ENCODE peak calls at places on chromosomes 12 and 14, in four cellular contexts. J is ovary, H is endodermal cell, B is HCT116. E is an unnamed sample.

GRCh38 chr14:56247495-56248087 is 129.4 kb downstream of the PELI2 start:
- DNase-seq in J (no peak), H (no peak), B (peak; percentile 4), E (no peak)

GRCh38 chr14:41532255-41532654 is 74.4 kb upstream of the LRFN5 start:
- DNase-seq in B (no peak), J (no peak), H (no peak), E (no peak)

GRCh38 chr12:48002773-48003218 is 1.5 kb downstream of the COL2A1 start:
- DNase-seq in J (peak; percentile 59), H (peak; percentile 85), B (no peak), E (no peak)

GRCh38 chr14:55354500-55354899 is 57.1 kb downstream of the ATG14 start:
- DNase-seq in J (peak; percentile 35), H (peak; percentile 87), B (peak; percentile 26), E (no peak)

GRCh38 chr12:52816189-52816588 is 2.3 kb upstream of the KRT4 start:
- DNase-seq in H (no peak), J (no peak), B (no peak), E (no peak)

GRCh38 chr12:89350661-89351488 is 1.4 kb downstream of the DUSP6 start:
- DNase-seq in J (no peak), H (peak; percentile 70), B (no peak), E (no peak)

GRCh38 chr12:1880876-1881275 is 37.6 kb downstream of the CACNA2D4 start:
- DNase-seq in J (no peak), B (no peak), H (peak; percentile 38), E (no peak)

GRCh38 chr12:31783996-31784645 is 55.3 kb upstream of the AMN1 start:
- DNase-seq in J (no peak), B (no peak), H (no peak), E (no peak)

GRCh38 chr12:107079172-107080011 is 14.0 kb downstream of the CRY1 start:
- DNase-seq in H (no peak), B (no peak), J (no peak), E (no peak)

GRCh38 chr14:53955671-53956426 is 776 bp downstream of the BMP4 start:
- DNase-seq in J (peak; percentile 71), B (no peak), H (peak; percentile 83), E (no peak)

GRCh38 chr14:23076785-23077408 is 18.0 kb downstream of the ACIN1 start:
- DNase-seq in J (no peak), H (peak; percentile 74), B (no peak), E (no peak)

GRCh38 chr14:28142400-28143015 is 624.1 kb upstream of the FOXG1 start:
- DNase-seq in B (no peak), H (no peak), J (no peak), E (no peak)

GRCh38 chr12:121858662-121859572 is at the start of gene HPD:
- DNase-seq in H (peak; percentile 81), J (peak; percentile 88), B (no peak), E (no peak)

GRCh38 chr14:70121521-70121920 is 67.2 kb downstream of the SLC8A3 start:
- DNase-seq in H (peak; percentile 64), J (no peak), B (no peak), E (no peak)

GRCh38 chr14:45559626-45560025 is 306.6 kb upstream of the MIS18BP1 start:
- DNase-seq in H (no peak), J (no peak), B (no peak), E (no peak)

GRCh38 chr14:82667501-82667900 is 1133.8 kb upstream of the SEL1L start:
- DNase-seq in J (no peak), H (no peak), B (no peak), E (no peak)

GRCh38 chr12:70823182-70823976 is 97.2 kb downstream of the PTPRR start:
- DNase-seq in B (no peak), H (peak; percentile 58), J (no peak), E (no peak)

GRCh38 chr14:92039073-92039719 is 663 bp downstream of the TRIP11 start:
- DNase-seq in J (no peak), H (peak; percentile 94), B (peak; percentile 49), E (no peak)

GRCh38 chr12:66803972-66804371 is 125.1 kb upstream of the GRIP1 start:
- DNase-seq in B (no peak), J (no peak), H (no peak), E (no peak)

GRCh38 chr12:75994069-75994740 is 37.4 kb downstream of the PHLDA1 start:
- DNase-seq in H (no peak), J (no peak), B (no peak), E (no peak)

GRCh38 chr12:26528943-26529342 is 304.1 kb downstream of the ITPR2 start:
- DNase-seq in B (no peak), H (no peak), J (no peak), E (no peak)

GRCh38 chr14:105414456-105415371 is 4.9 kb upstream of the MTA1 start:
- DNase-seq in J (peak; percentile 83), B (no peak), H (peak; percentile 85), E (no peak)

GRCh38 chr14:73973497-73973896 is 23.4 kb downstream of the COQ6 start:
- DNase-seq in B (no peak), H (no peak), J (no peak), E (no peak)

GRCh38 chr12:107258780-107259179 is 165.4 kb upstream of the CRY1 start:
- DNase-seq in J (no peak), H (no peak), B (no peak), E (no peak)

GRCh38 chr14:101819251-101819990 is 57.9 kb downstream of the PPP2R5C start:
- DNase-seq in B (no peak), H (no peak), J (no peak), E (no peak)

GRCh38 chr14:47269788-47270492 is 405.5 kb downstream of the MDGA2 start:
- DNase-seq in J (no peak), B (no peak), H (no peak), E (no peak)

DNA sequence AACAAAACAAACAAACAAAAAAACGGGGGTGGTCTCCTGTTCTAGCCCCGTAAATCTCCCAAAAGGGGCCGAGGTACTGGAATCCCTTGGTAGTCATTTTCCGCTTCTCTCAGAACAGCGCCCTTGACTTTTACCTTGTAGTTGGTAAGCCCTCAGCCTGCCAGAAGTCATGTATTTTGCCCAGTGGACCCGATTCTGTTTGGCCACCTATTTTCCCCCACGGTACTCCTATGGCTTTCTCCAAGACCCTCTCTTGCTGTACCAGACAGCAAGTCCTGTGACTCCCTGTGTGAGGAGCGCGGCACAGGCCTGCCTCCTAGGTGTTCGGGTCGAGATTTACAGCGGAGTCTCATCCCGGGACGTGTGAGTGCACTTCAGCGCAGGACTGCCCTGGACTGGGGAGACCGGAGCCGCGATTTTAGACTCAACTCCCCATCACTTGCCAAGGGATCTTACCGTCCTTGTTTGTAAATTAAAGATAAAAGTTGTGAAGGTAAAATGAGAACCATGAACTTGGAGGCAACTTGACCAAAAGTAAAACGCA is 1.1 kb upstream of the MBD6 start:
- DNase-seq in H (peak; percentile 88), J (peak; percentile 71), B (no peak), E (no peak)
- TF ChIP-seq CTCF in H (peak; percentile 32), J (peak; percentile 1), B (no peak), E (no peak)

DNA sequence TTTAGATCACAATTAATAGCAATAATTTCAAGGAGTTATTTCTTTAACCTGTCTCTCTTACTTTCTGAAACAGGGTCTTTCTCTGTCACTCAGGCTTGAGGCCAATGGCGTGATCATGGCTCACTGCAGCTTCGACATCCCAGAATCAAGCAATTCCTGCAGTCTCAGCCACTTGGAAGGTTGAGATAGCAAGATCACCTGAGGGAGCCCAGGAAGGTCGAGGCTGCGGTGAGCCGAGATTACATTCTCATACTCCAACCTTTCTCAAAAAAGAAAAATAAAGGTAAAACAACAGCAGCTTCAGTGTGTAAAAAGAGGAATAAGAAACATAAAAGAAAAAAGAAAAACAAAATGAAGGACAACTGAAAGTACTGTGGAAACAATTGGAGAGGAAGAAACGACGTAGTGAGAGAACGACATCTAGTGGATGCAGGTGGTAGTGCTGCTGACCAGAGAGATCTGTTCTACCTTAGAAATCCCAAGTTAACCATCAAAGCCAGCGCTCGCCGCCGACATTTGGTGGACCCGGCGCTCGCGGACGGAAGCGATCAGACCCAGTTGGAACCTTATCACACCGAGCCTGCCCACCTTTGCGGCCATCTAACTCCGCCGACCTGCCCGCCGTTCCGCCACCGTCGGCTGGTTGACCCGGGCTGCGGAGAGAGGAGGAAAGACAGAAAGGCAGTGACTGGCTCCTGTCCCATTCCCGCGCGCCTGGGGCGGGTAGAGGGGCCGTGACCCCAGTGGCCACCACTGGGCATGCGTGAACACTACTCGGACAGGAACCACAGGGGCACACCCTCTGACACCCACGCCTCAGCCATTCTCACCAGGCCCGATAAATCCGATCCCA is 196.1 kb downstream of the ALG10 start:
- DNase-seq in B (peak; percentile 52), J (peak; percentile 57), H (peak; percentile 85), E (no peak)
- H3K9me3 ChIP-seq in B (no peaks in the 10 kb centered on the region), J (no peaks in the 10 kb centered on the region), H (peaks cover 45% of the 10 kb centered on the region), E (no peaks in the 10 kb centered on the region)

GRCh38 chr14:50363734-50364113 is 33.0 kb downstream of the CDKL1 start:
- DNase-seq in H (no peak), J (no peak), B (no peak), E (no peak)

GRCh38 chr14:50360093-50360492 is 36.6 kb downstream of the CDKL1 start:
- DNase-seq in J (no peak), B (no peak), H (no peak), E (no peak)

GRCh38 chr14:50359631-50360030 is 37.0 kb downstream of the CDKL1 start:
- DNase-seq in J (no peak), B (no peak), H (no peak), E (no peak)

GRCh38 chr14:50362791-50363733 is 33.6 kb downstream of the CDKL1 start:
- DNase-seq in H (no peak), B (no peak), J (no peak), E (no peak)

GRCh38 chr14:50360851-50361250 is 35.8 kb downstream of the CDKL1 start:
- DNase-seq in H (no peak), B (no peak), J (no peak), E (no peak)
- TF ChIP-seq CTCF in H (no peak), B (no peak), J (no peak), E (no peak)

DNA sequence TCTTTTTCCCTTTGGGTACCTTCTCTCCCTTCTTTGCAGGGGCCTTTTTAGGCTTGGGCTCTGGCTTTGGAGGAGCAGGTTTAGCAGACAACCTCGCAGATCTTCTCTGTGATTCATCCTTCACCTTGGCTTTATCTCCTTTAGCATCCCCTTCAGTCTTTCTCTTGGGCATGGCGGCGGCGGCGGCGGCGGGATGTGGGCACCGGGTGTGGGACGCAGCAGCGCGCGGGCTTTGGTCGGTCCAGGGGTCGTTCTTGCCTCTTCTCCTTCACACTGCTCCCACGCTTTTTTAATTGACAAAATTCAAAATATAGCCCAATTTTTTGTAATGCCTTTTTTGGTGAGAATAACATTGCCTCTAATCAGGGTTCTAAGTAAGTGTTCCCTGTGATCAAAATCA is 8.6 kb downstream of the TRMT5 start:
- DNase-seq in B (no peak), H (no peak), J (no peak), E (no peak)
- H3K9me3 ChIP-seq in B (no peaks in the 10 kb centered on the region), H (no peaks in the 10 kb centered on the region), J (no peaks in the 10 kb centered on the region), E (no peaks in the 10 kb centered on the region)

GRCh38 chr12:95424271-95424994 is 49.5 kb upstream of the METAP2 start:
- DNase-seq in B (peak; percentile 16), J (no peak), H (no peak), E (no peak)
- TF ChIP-seq CTCF in B (no peak), J (no peak), H (no peak), E (no peak)

DNA sequence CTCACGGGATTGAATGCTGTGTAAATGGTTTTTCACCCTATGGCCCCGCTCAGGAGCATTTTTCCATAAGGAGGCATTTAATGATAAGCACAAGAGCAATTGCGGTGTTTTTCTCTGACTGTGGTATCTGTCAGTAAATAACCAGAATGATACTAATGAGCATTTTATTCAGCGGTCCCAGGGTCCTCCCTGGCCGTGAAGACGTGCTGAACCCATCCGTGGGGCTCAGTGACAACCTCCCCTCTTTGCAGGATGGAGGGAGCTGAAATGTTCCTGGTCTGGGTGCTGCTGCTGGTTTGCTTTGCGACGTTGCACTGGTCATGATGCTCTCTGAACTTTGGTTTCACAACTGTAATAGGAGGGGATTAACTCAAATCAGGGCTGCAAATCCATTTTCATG is 625.6 kb downstream of the AACS start:
- DNase-seq in H (no peak), B (no peak), J (no peak), E (no peak)
- H3K9me3 ChIP-seq in H (no peaks in the 10 kb centered on the region), B (no peaks in the 10 kb centered on the region), J (no peaks in the 10 kb centered on the region), E (no peaks in the 10 kb centered on the region)